ENCODE peak calls at places on chromosomes 16 and 17, in nine cellular contexts. One of them, this sample, is unnamed. For H3K27me3, the result is how much of the 10 kb centered on the place peaks cover.

GRCh38 chr17:74280093-74280513 is 6.1 kb downstream of the DNAI2 start:
- DNase-seq in tibial nerve: no peak
- DNase-seq in ovary: no peak
- DNase-seq in stomach: no peak
- DNase-seq in upper lobe of left lung: peak
- DNase-seq in transverse colon: peak
- DNase-seq in H1: no peak
- DNase-seq in sigmoid colon: no peak
- DNase-seq in K562: no peak
- DNase-seq in this sample: no peak

GRCh38 chr16:22787456-22788189 is 26.3 kb upstream of the HS3ST2 start:
- DNase-seq in tibial nerve: no peak
- DNase-seq in ovary: no peak
- DNase-seq in stomach: no peak
- DNase-seq in upper lobe of left lung: no peak
- DNase-seq in transverse colon: peak
- DNase-seq in H1: no peak
- DNase-seq in sigmoid colon: no peak
- DNase-seq in K562: no peak
- DNase-seq in this sample: no peak

GRCh38 chr17:61361084-61361483 is 38.6 kb upstream of the TBX2 start:
- DNase-seq in tibial nerve: no peak
- DNase-seq in ovary: no peak
- DNase-seq in stomach: no peak
- DNase-seq in upper lobe of left lung: no peak
- DNase-seq in transverse colon: no peak
- DNase-seq in H1: no peak
- DNase-seq in sigmoid colon: no peak
- DNase-seq in K562: no peak
- DNase-seq in this sample: no peak

GRCh38 chr17:27530791-27531391 is 74.6 kb downstream of the KSR1 start:
- DNase-seq in tibial nerve: no peak
- DNase-seq in ovary: no peak
- DNase-seq in stomach: no peak
- DNase-seq in upper lobe of left lung: peak
- DNase-seq in transverse colon: no peak
- DNase-seq in H1: no peak
- DNase-seq in sigmoid colon: peak
- DNase-seq in K562: no peak
- DNase-seq in this sample: no peak

GRCh38 chr16:77812856-77813523 is 24.6 kb downstream of the VAT1L start:
- DNase-seq in tibial nerve: no peak
- DNase-seq in ovary: no peak
- DNase-seq in stomach: no peak
- DNase-seq in upper lobe of left lung: no peak
- DNase-seq in transverse colon: no peak
- DNase-seq in H1: no peak
- DNase-seq in sigmoid colon: no peak
- DNase-seq in K562: no peak
- DNase-seq in this sample: no peak

GRCh38 chr17:72822358-72823023 is 270.0 kb downstream of the SLC39A11 start:
- DNase-seq in tibial nerve: no peak
- DNase-seq in ovary: no peak
- DNase-seq in stomach: no peak
- DNase-seq in upper lobe of left lung: no peak
- DNase-seq in transverse colon: no peak
- DNase-seq in H1: no peak
- DNase-seq in sigmoid colon: no peak
- DNase-seq in K562: no peak
- DNase-seq in this sample: no peak

GRCh38 chr16:84617068-84617630 is 729 bp downstream of the COTL1 start:
- DNase-seq in tibial nerve: no peak
- DNase-seq in ovary: no peak
- DNase-seq in stomach: peak
- DNase-seq in upper lobe of left lung: no peak
- DNase-seq in transverse colon: peak
- DNase-seq in H1: peak
- DNase-seq in sigmoid colon: peak
- DNase-seq in K562: peak
- DNase-seq in this sample: no peak

GRCh38 chr16:48235556-48236136 is 8.5 kb upstream of the LONP2 start:
- DNase-seq in tibial nerve: no peak
- DNase-seq in ovary: no peak
- DNase-seq in stomach: no peak
- DNase-seq in upper lobe of left lung: no peak
- DNase-seq in transverse colon: peak
- DNase-seq in H1: no peak
- DNase-seq in sigmoid colon: no peak
- DNase-seq in K562: no peak
- DNase-seq in this sample: no peak

GRCh38 chr16:25606069-25606468 is 85.7 kb upstream of the HS3ST4 start:
- DNase-seq in tibial nerve: no peak
- DNase-seq in ovary: no peak
- DNase-seq in stomach: no peak
- DNase-seq in upper lobe of left lung: no peak
- DNase-seq in transverse colon: no peak
- DNase-seq in H1: no peak
- DNase-seq in sigmoid colon: no peak
- DNase-seq in K562: no peak
- DNase-seq in this sample: no peak

GRCh38 chr17:80575057-80575875 is 30.6 kb downstream of the RPTOR start:
- DNase-seq in tibial nerve: peak
- DNase-seq in ovary: peak
- DNase-seq in stomach: peak
- DNase-seq in upper lobe of left lung: peak
- DNase-seq in transverse colon: peak
- DNase-seq in H1: peak
- DNase-seq in sigmoid colon: peak
- DNase-seq in K562: peak
- DNase-seq in this sample: peak

GRCh38 chr17:45405250-45406086 is 27.2 kb downstream of the ARHGAP27 start:
- DNase-seq in tibial nerve: no peak
- DNase-seq in ovary: no peak
- DNase-seq in stomach: no peak
- DNase-seq in upper lobe of left lung: no peak
- DNase-seq in transverse colon: peak
- DNase-seq in H1: peak
- DNase-seq in sigmoid colon: no peak
- DNase-seq in K562: peak
- DNase-seq in this sample: no peak

GRCh38 chr17:4968166-4968915 is 724 bp upstream of the SPAG7 start:
- DNase-seq in tibial nerve: no peak
- DNase-seq in ovary: no peak
- DNase-seq in stomach: no peak
- DNase-seq in upper lobe of left lung: no peak
- DNase-seq in transverse colon: no peak
- DNase-seq in H1: peak
- DNase-seq in sigmoid colon: no peak
- DNase-seq in K562: peak
- DNase-seq in this sample: no peak

GRCh38 chr16:46859719-46860152 is 24.4 kb upstream of the GPT2 start:
- DNase-seq in tibial nerve: no peak
- DNase-seq in ovary: no peak
- DNase-seq in stomach: peak
- DNase-seq in upper lobe of left lung: peak
- DNase-seq in transverse colon: peak
- DNase-seq in H1: no peak
- DNase-seq in sigmoid colon: no peak
- DNase-seq in K562: peak
- DNase-seq in this sample: no peak

GRCh38 chr16:86825631-86826030 is 247.3 kb downstream of the FOXL1 start:
- DNase-seq in tibial nerve: no peak
- DNase-seq in ovary: no peak
- DNase-seq in stomach: no peak
- DNase-seq in upper lobe of left lung: no peak
- DNase-seq in transverse colon: no peak
- DNase-seq in H1: no peak
- DNase-seq in sigmoid colon: peak
- DNase-seq in K562: no peak
- DNase-seq in this sample: no peak
- H3K27me3 ChIP-seq in tibial nerve: under half
- H3K27me3 ChIP-seq in ovary: under half
- H3K27me3 ChIP-seq in stomach: half or more
- H3K27me3 ChIP-seq in upper lobe of left lung: under half
- H3K27me3 ChIP-seq in transverse colon: half or more
- H3K27me3 ChIP-seq in H1: under half
- H3K27me3 ChIP-seq in sigmoid colon: under half
- H3K27me3 ChIP-seq in K562: half or more
- H3K27me3 ChIP-seq in this sample: half or more

DNA sequence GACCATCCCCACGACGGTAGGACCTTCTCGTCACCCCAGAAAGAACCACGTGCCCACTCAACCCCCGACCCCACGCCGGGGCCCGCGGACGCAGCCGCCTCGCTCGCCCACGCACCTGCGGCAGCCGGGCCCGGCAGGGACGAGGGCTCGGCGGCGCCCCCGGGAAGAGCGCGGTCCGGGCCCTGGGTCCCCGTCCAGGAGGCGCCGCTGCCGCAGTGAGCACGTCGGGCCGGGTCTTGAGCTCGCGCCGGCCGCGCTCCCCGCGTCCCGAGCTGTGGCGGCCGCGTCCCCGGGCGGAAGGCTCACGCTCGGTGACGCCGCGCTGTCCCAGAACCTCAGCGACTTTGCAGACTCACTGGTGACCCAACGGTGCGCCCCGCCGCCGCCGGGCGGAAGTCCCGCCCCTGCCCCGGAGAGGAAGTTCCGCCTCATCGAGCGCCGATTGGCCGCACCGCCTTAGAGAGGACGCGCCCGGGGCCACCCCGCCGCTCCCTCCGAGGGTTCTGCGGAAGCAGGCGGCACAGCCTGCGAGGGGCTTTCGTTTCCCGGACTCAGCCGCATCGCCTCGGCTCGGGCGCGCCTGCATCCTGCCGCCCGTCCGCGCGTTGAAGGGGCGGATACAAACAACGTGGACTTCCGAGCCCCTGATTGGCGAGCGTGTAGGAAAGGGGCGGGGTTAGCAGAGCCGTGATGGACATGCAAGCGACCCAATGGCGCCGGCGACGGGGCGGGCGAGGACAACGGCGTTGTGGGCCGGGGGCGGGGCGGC is 793 bp upstream of the RAB40C start:
- DNase-seq in tibial nerve: peak
- DNase-seq in ovary: peak
- DNase-seq in stomach: peak
- DNase-seq in upper lobe of left lung: peak
- DNase-seq in transverse colon: peak
- DNase-seq in H1: peak
- DNase-seq in sigmoid colon: peak
- DNase-seq in K562: peak
- DNase-seq in this sample: peak
- TF ChIP-seq EP300 in tibial nerve: peak
- TF ChIP-seq EP300 in ovary: no peak
- TF ChIP-seq EP300 in stomach: no peak
- TF ChIP-seq EP300 in upper lobe of left lung: peak
- TF ChIP-seq EP300 in transverse colon: no peak
- TF ChIP-seq EP300 in H1: no peak
- TF ChIP-seq EP300 in sigmoid colon: no peak
- TF ChIP-seq EP300 in K562: no peak
- TF ChIP-seq EP300 in this sample: no peak

GRCh38 chr16:68491576-68491950 is 43.3 kb upstream of the SMPD3 start:
- DNase-seq in tibial nerve: no peak
- DNase-seq in ovary: no peak
- DNase-seq in stomach: no peak
- DNase-seq in upper lobe of left lung: no peak
- DNase-seq in transverse colon: no peak
- DNase-seq in H1: no peak
- DNase-seq in sigmoid colon: no peak
- DNase-seq in K562: no peak
- DNase-seq in this sample: no peak
- H3K27ac ChIP-seq in tibial nerve: no peak
- H3K27ac ChIP-seq in ovary: no peak
- H3K27ac ChIP-seq in stomach: peak
- H3K27ac ChIP-seq in upper lobe of left lung: no peak
- H3K27ac ChIP-seq in transverse colon: no peak
- H3K27ac ChIP-seq in H1: no peak
- H3K27ac ChIP-seq in sigmoid colon: no peak
- H3K27ac ChIP-seq in K562: no peak
- H3K27ac ChIP-seq in this sample: no peak

GRCh38 chr17:83179378-83179777 is 100.0 kb downstream of the METRNL start:
- DNase-seq in tibial nerve: peak
- DNase-seq in ovary: peak
- DNase-seq in stomach: no peak
- DNase-seq in upper lobe of left lung: no peak
- DNase-seq in transverse colon: no peak
- DNase-seq in H1: no peak
- DNase-seq in sigmoid colon: peak
- DNase-seq in K562: no peak
- DNase-seq in this sample: peak

GRCh38 chr17:83176272-83176955 is 97.0 kb downstream of the METRNL start:
- DNase-seq in tibial nerve: no peak
- DNase-seq in ovary: no peak
- DNase-seq in stomach: no peak
- DNase-seq in upper lobe of left lung: no peak
- DNase-seq in transverse colon: no peak
- DNase-seq in H1: peak
- DNase-seq in sigmoid colon: peak
- DNase-seq in K562: no peak
- DNase-seq in this sample: no peak

GRCh38 chr17:83176956-83177583 is 97.7 kb downstream of the METRNL start:
- DNase-seq in tibial nerve: no peak
- DNase-seq in ovary: no peak
- DNase-seq in stomach: no peak
- DNase-seq in upper lobe of left lung: peak
- DNase-seq in transverse colon: no peak
- DNase-seq in H1: peak
- DNase-seq in sigmoid colon: peak
- DNase-seq in K562: no peak
- DNase-seq in this sample: no peak

GRCh38 chr17:83178533-83179201 is 99.3 kb downstream of the METRNL start:
- DNase-seq in tibial nerve: peak
- DNase-seq in ovary: no peak
- DNase-seq in stomach: no peak
- DNase-seq in upper lobe of left lung: no peak
- DNase-seq in transverse colon: no peak
- DNase-seq in H1: peak
- DNase-seq in sigmoid colon: peak
- DNase-seq in K562: no peak
- DNase-seq in this sample: no peak

DNA sequence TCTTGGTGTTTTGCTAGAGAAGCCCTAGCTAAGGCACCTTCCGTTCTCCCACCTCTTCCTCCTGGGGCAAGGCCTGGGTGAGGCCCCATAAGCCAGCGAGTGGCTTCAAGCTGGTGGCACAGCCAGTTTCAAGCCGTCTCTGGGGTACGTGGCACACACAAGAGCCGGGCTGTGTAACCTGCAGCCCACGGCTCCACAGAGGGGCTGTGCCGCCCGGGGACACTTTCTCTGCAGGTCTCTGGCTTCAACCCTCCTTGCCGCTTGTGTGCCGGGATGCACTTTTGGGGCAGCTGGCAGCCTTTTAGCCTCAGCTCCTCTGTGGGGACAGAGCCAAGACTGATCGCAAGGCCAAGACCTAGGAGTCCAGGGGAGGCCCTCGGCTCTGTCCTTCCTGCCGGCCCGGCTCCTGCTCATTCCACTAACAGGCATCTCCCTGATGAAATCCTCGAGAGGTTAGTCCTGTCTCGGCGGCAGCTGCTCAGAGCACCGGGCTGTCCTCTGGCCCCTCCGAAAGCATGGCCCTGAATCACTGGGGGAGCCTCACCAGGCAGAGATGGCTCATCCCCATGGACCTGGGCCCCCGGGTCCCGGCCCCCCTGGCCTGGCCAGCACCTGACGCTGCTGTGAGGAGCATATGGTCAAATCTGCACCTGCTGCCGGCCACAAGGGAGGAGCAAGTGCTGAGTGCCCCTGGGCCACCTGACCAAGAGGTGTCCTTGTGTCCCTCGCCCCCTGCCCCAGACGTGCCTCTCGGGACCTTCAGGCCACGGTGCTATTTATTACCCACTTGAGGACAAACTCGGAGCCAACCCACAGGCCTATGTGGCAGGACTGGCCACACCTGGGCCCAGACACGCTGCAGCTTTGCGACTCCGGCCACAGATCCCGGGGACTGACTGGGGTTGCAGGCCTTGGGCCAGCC is 98.5 kb downstream of the METRNL start:
- DNase-seq in tibial nerve: peak
- DNase-seq in ovary: no peak
- DNase-seq in stomach: no peak
- DNase-seq in upper lobe of left lung: peak
- DNase-seq in transverse colon: no peak
- DNase-seq in H1: peak
- DNase-seq in sigmoid colon: peak
- DNase-seq in K562: no peak
- DNase-seq in this sample: no peak
- H3K27me3 ChIP-seq in tibial nerve: under half
- H3K27me3 ChIP-seq in ovary: under half
- H3K27me3 ChIP-seq in stomach: under half
- H3K27me3 ChIP-seq in upper lobe of left lung: under half
- H3K27me3 ChIP-seq in transverse colon: under half
- H3K27me3 ChIP-seq in H1: under half
- H3K27me3 ChIP-seq in sigmoid colon: under half
- H3K27me3 ChIP-seq in K562: half or more
- H3K27me3 ChIP-seq in this sample: under half